ENCODE peak calls at places on chromosome 4, in seven cellular contexts. R is LoVo, V is activated T-cell treated with anti-CD3 and anti-CD28 coated beads for 48 hours, K is body of pancreas, I is coronary artery, S is A172, G is substantia nigra. U is an unnamed sample.

GRCh38 chr4:183241322-183241640 is 78.8 kb downstream of the CLDN22 start:
- DNase-seq in R (no peak), V (no peak), K (peak; percentile 52), I (no peak), S (peak; percentile 62), G (no peak), U (no peak)

GRCh38 chr4:4670869-4671268 is 129.0 kb upstream of the STX18 start:
- DNase-seq in R (no peak), V (no peak), K (no peak), I (no peak), S (no peak), G (no peak), U (no peak)

GRCh38 chr4:56668267-56668666 is 12.8 kb downstream of the HOPX start:
- DNase-seq in R (peak; percentile 7), V (no peak), K (no peak), I (no peak), S (no peak), G (no peak), U (peak; percentile 49)

GRCh38 chr4:20615492-20616136 is 84.6 kb upstream of the PACRGL start:
- DNase-seq in R (peak; percentile 22), V (no peak), K (no peak), I (no peak), S (peak; percentile 64), G (no peak), U (no peak)

GRCh38 chr4:67393699-67394281 is 151.5 kb downstream of the CENPC start:
- DNase-seq in R (peak; percentile 64), V (no peak), K (peak; percentile 19), I (no peak), S (peak; percentile 23), G (no peak), U (peak; percentile 44)

GRCh38 chr4:149897784-149898183 is 82.1 kb upstream of the IQCM start:
- DNase-seq in R (peak; percentile 27), V (no peak), K (no peak), I (no peak), S (peak; percentile 19), G (no peak), U (peak; percentile 1)

GRCh38 chr4:183906736-183907651 is 1.9 kb downstream of the STOX2 start:
- DNase-seq in R (no peak), V (no peak), K (no peak), I (no peak), S (no peak), G (peak; percentile 36), U (no peak)

GRCh38 chr4:40309250-40309774 is 25.8 kb upstream of the CHRNA9 start:
- DNase-seq in R (peak; percentile 80), V (peak; percentile 83), K (peak; percentile 92), I (peak; percentile 83), S (peak; percentile 67), G (no peak), U (peak; percentile 87)

GRCh38 chr4:4308800-4309441 is 18.9 kb downstream of the ZBTB49 start:
- DNase-seq in R (no peak), V (no peak), K (no peak), I (no peak), S (peak; percentile 51), G (no peak), U (no peak)

GRCh38 chr4:189362364-189362763 is 578.3 kb upstream of the FRG1 start:
- DNase-seq in R (no peak), V (no peak), K (no peak), I (no peak), S (no peak), G (no peak), U (no peak)

GRCh38 chr4:89894654-89895652 is at the start of gene MMRN1:
- DNase-seq in R (no peak), V (no peak), K (no peak), I (no peak), S (no peak), G (no peak), U (no peak)

GRCh38 chr4:185880571-185880970 is 68.6 kb upstream of the SORBS2 start:
- DNase-seq in R (no peak), V (no peak), K (no peak), I (no peak), S (no peak), G (no peak), U (no peak)

GRCh38 chr4:7759221-7759620 is 180.4 kb downstream of the AFAP1 start:
- DNase-seq in R (no peak), V (peak; percentile 47), K (peak; percentile 20), I (no peak), S (no peak), G (no peak), U (peak; percentile 24)

GRCh38 chr4:184007891-184008290 is 102.8 kb downstream of the STOX2 start:
- DNase-seq in R (no peak), V (no peak), K (no peak), I (no peak), S (peak; percentile 60), G (no peak), U (no peak)

GRCh38 chr4:7196283-7196651 is 3.9 kb downstream of the SORCS2 start:
- DNase-seq in R (no peak), V (no peak), K (no peak), I (peak; percentile 43), S (no peak), G (no peak), U (no peak)

GRCh38 chr4:87144346-87144745 is 76.1 kb downstream of the KLHL8 start:
- DNase-seq in R (no peak), V (no peak), K (no peak), I (no peak), S (no peak), G (no peak), U (peak; percentile 52)

GRCh38 chr4:8694651-8695151 is 102.1 kb downstream of the CPZ start:
- DNase-seq in R (no peak), V (no peak), K (no peak), I (peak; percentile 62), S (no peak), G (no peak), U (no peak)

GRCh38 chr4:47482326-47482725 is 2.7 kb upstream of the ATP10D start:
- DNase-seq in R (no peak), V (no peak), K (no peak), I (no peak), S (peak; percentile 12), G (no peak), U (no peak)

GRCh38 chr4:54840992-54841768 is 183.4 kb downstream of the KIT start:
- DNase-seq in R (no peak), V (no peak), K (no peak), I (no peak), S (peak; percentile 13), G (peak; percentile 5), U (peak; percentile 10)

GRCh38 chr4:80036306-80036705 is 36.7 kb downstream of the ANTXR2 start:
- DNase-seq in R (peak; percentile 8), V (no peak), K (no peak), I (no peak), S (no peak), G (no peak), U (peak; percentile 33)

GRCh38 chr4:173247316-173247715 is 78.7 kb downstream of the GALNT7 start:
- DNase-seq in R (no peak), V (no peak), K (peak; percentile 34), I (no peak), S (no peak), G (no peak), U (no peak)

GRCh38 chr4:100049872-100050271 is 99.8 kb upstream of the H2AZ1 start:
- DNase-seq in R (no peak), V (no peak), K (no peak), I (no peak), S (no peak), G (no peak), U (no peak)

GRCh38 chr4:180330521-180330920 is 1912.7 kb upstream of the TENM3 start:
- DNase-seq in R (no peak), V (no peak), K (no peak), I (no peak), S (no peak), G (no peak), U (no peak)

GRCh38 chr4:176302283-176303275 is 17.2 kb upstream of the SPCS3 start:
- DNase-seq in R (peak; percentile 46), V (no peak), K (no peak), I (no peak), S (peak; percentile 81), G (no peak), U (no peak)

GRCh38 chr4:144113546-144113945 is 27.0 kb downstream of the GYPA start:
- DNase-seq in R (no peak), V (no peak), K (no peak), I (no peak), S (no peak), G (no peak), U (no peak)

GRCh38 chr4:7358100-7358735 is 76.5 kb downstream of the PSAPL1 start:
- DNase-seq in R (peak; percentile 46), V (no peak), K (no peak), I (no peak), S (peak; percentile 92), G (no peak), U (no peak)

GRCh38 chr4:4480205-4480604 is 61.6 kb downstream of the STX18 start:
- DNase-seq in R (no peak), V (no peak), K (no peak), I (no peak), S (no peak), G (no peak), U (no peak)

GRCh38 chr4:148015058-148015457 is 283.2 kb downstream of the ARHGAP10 start:
- DNase-seq in R (no peak), V (no peak), K (peak; percentile 10), I (no peak), S (no peak), G (no peak), U (no peak)

GRCh38 chr4:10606483-10607155 is 77.9 kb downstream of the CLNK start:
- DNase-seq in R (no peak), V (no peak), K (no peak), I (no peak), S (no peak), G (no peak), U (no peak)

GRCh38 chr4:151604238-151604637 is 156.6 kb downstream of the GATB start:
- DNase-seq in R (no peak), V (no peak), K (no peak), I (no peak), S (peak; percentile 19), G (no peak), U (peak; percentile 7)

GRCh38 chr4:142416121-142416520 is 430.0 kb downstream of the INPP4B start:
- DNase-seq in R (no peak), V (no peak), K (no peak), I (no peak), S (peak; percentile 64), G (no peak), U (no peak)

GRCh38 chr4:155569471-155569870 is 97.2 kb upstream of the GUCY1A1 start:
- DNase-seq in R (no peak), V (no peak), K (no peak), I (no peak), S (no peak), G (no peak), U (no peak)

GRCh38 chr4:158535130-158535614 is 13.5 kb downstream of the RXFP1 start:
- DNase-seq in R (no peak), V (no peak), K (peak; percentile 10), I (no peak), S (peak; percentile 82), G (no peak), U (no peak)

GRCh38 chr4:110411599-110412011 is 64.3 kb upstream of the ENPEP start:
- DNase-seq in R (peak; percentile 36), V (no peak), K (no peak), I (no peak), S (no peak), G (no peak), U (no peak)

GRCh38 chr4:38489924-38490639 is 173.9 kb upstream of the KLF3 start:
- DNase-seq in R (no peak), V (no peak), K (peak; percentile 15), I (no peak), S (peak; percentile 8), G (peak; percentile 11), U (peak; percentile 64)

GRCh38 chr4:75686346-75686745 is 13.1 kb upstream of the G3BP2 start:
- DNase-seq in R (no peak), V (no peak), K (no peak), I (no peak), S (no peak), G (no peak), U (no peak)

GRCh38 chr4:6715704-6716017 is 313 bp upstream of the BLOC1S4 start:
- DNase-seq in R (no peak), V (no peak), K (no peak), I (no peak), S (no peak), G (no peak), U (peak; percentile 19)

U was measured in small intestine.